ENCODE peak calls at places on chromosome 2, in five cellular contexts. C is Panc1, H is tibial artery, N is cardiac fibroblast, T is NCI-H510A treated with DMSO at 0.1 percent for 48 hours. O is an unnamed sample.

GRCh38 chr2:12577086-12577485 is 139.7 kb upstream of the TRIB2 start:
- DNase-seq in N (no peak), T (no peak), C (no peak), H (no peak), O (no peak)

GRCh38 chr2:239720411-239721365 is 304.5 kb downstream of the NDUFA10 start:
- DNase-seq in C (no peak), N (no peak), T (no peak), H (no peak), O (no peak)

GRCh38 chr2:165357758-165358157 is 111.7 kb upstream of the CSRNP3 start:
- DNase-seq in N (peak), H (no peak), C (no peak), T (peak), O (no peak)

GRCh38 chr2:152740743-152741328 is 22.4 kb downstream of the ARL6IP6 start:
- DNase-seq in N (peak), C (peak), H (no peak), T (peak), O (no peak)

GRCh38 chr2:189661957-189662321 is 680 bp downstream of the ASNSD1 start:
- DNase-seq in C (no peak), H (no peak), N (no peak), T (no peak), O (no peak)

GRCh38 chr2:159071190-159071915 is 102.9 kb downstream of the TANC1 start:
- DNase-seq in N (no peak), C (no peak), H (no peak), T (no peak), O (no peak)

GRCh38 chr2:19623488-19623887 is 265.1 kb upstream of the OSR1 start:
- DNase-seq in C (no peak), N (peak), H (no peak), T (no peak), O (no peak)

GRCh38 chr2:237540223-237540775 is 26.1 kb upstream of the PRLH start:
- DNase-seq in T (no peak), N (no peak), H (no peak), C (no peak), O (no peak)

GRCh38 chr2:59804662-59805258 is 748.7 kb downstream of the BCL11A start:
- DNase-seq in N (no peak), H (no peak), T (peak), C (no peak), O (no peak)

GRCh38 chr2:218516614-218517013 is 51.5 kb downstream of the USP37 start:
- DNase-seq in N (peak), H (no peak), T (peak), C (no peak), O (no peak)

GRCh38 chr2:100260712-100261620 is 61.3 kb downstream of the LONRF2 start:
- DNase-seq in T (peak), N (peak), C (peak), H (peak), O (peak)